ENCODE peak calls at places on chromosome 9, in six cellular contexts. I, B, U, P, Q and W are unnamed samples.

GRCh38 chr9:107932036-107932435 is 442.5 kb upstream of the KLF4 start:
- DNase-seq in I (no peak), B (no peak), U (no peak), P (no peak), Q (no peak), W (no peak)

GRCh38 chr9:99752710-99753109 is 69.0 kb upstream of the NR4A3 start:
- DNase-seq in I (no peak), B (no peak), U (no peak), P (no peak), Q (no peak), W (no peak)

GRCh38 chr9:71975833-71976232 is 64.4 kb downstream of the C9orf85 start:
- DNase-seq in I (no peak), B (no peak), U (no peak), P (no peak), Q (no peak), W (no peak)

GRCh38 chr9:77063645-77064285 is 44.3 kb downstream of the FOXB2 start:
- DNase-seq in I (no peak), B (peak), U (no peak), P (no peak), Q (no peak), W (no peak)

GRCh38 chr9:126398403-126399058 is 71.9 kb downstream of the MVB12B start:
- DNase-seq in I (peak), B (no peak), U (peak), P (peak), Q (peak), W (peak)

GRCh38 chr9:128456613-128457061 is 831 bp downstream of the ODF2 start:
- DNase-seq in I (peak), B (peak), U (peak), P (peak), Q (peak), W (no peak)

GRCh38 chr9:110257097-110257955 is 1.0 kb upstream of the TXN start:
- DNase-seq in I (no peak), B (no peak), U (peak), P (no peak), Q (peak), W (no peak)

GRCh38 chr9:136053757-136054142 is 41.3 kb downstream of the NACC2 start:
- DNase-seq in I (peak), B (no peak), U (no peak), P (no peak), Q (no peak), W (no peak)

GRCh38 chr9:117796681-117797080 is 92.5 kb downstream of the TLR4 start:
- DNase-seq in I (no peak), B (no peak), U (no peak), P (no peak), Q (no peak), W (no peak)

GRCh38 chr9:127140842-127141675 is 18.6 kb upstream of the ANGPTL2 start:
- DNase-seq in I (no peak), B (no peak), U (no peak), P (no peak), Q (no peak), W (no peak)